ENCODE peak calls at places on chromosomes 7 and 10, in seven cellular contexts. R is IMR-90, F is H9, A is mesenchymal stem cell, D is mesendoderm, B is H1, V is trophoblast cell. O is an unnamed sample.

GRCh38 chr10:130236711-130237110 is 100.5 kb downstream of the GLRX3 start:
- DNase-seq in V (no peak), F (no peak), B (no peak), R (no peak), A (no peak), D (no peak), O (no peak)

GRCh38 chr10:5603091-5603847 is 63.1 kb downstream of the ASB13 start:
- DNase-seq in V (no peak), F (no peak), B (no peak), R (no peak), A (no peak), D (no peak), O (no peak)

GRCh38 chr10:93403741-93404354 is 78.3 kb downstream of the MYOF start:
- DNase-seq in B (no peak), V (peak; percentile 41), F (no peak), R (no peak), A (no peak), D (no peak), O (no peak)

GRCh38 chr7:27221201-27221797 is 21.3 kb upstream of the EVX1 start:
- DNase-seq in V (no peak), B (no peak), R (no peak), D (no peak), F (no peak), A (no peak), O (no peak)

GRCh38 chr10:5094265-5095205 is at the start of gene AKR1C3:
- DNase-seq in F (peak; percentile 60), V (peak; percentile 31), D (peak; percentile 84), A (peak; percentile 77), R (peak; percentile 65), B (peak; percentile 27), O (no peak)

GRCh38 chr7:99737726-99738125 is 2.7 kb upstream of the CYP3A7 start:
- DNase-seq in V (peak; percentile 6), A (peak; percentile 11), D (no peak), R (no peak), B (no peak), F (no peak), O (no peak)

GRCh38 chr7:67413670-67414069 is 417.0 kb downstream of the TYW1 start:
- DNase-seq in B (no peak), D (no peak), R (no peak), F (peak; percentile 43), V (no peak), A (no peak), O (no peak)

GRCh38 chr7:19557726-19558470 is 150.9 kb downstream of the POLR1F start:
- DNase-seq in F (no peak), D (no peak), R (no peak), B (no peak), A (no peak), V (no peak), O (no peak)

GRCh38 chr10:125149278-125150047 is 10.9 kb downstream of the CTBP2 start:
- DNase-seq in B (no peak), A (peak; percentile 81), R (peak; percentile 87), F (peak; percentile 50), D (no peak), V (no peak), O (no peak)

GRCh38 chr10:132588301-132589013 is 50.9 kb downstream of the INPP5A start:
- DNase-seq in V (peak; percentile 19), A (peak; percentile 68), R (no peak), D (no peak), B (no peak), F (no peak), O (no peak)

GRCh38 chr10:70169661-70170364 is 501 bp downstream of the SAR1A start:
- DNase-seq in B (no peak), D (peak; percentile 15), V (peak; percentile 37), R (no peak), F (no peak), A (peak; percentile 45), O (peak; percentile 50)

GRCh38 chr7:774161-775109 is 47.4 kb upstream of the PRKAR1B start:
- DNase-seq in F (peak; percentile 81), R (peak; percentile 20), A (peak; percentile 43), V (peak; percentile 60), B (peak; percentile 27), D (peak; percentile 60), O (peak; percentile 51)

GRCh38 chr7:131581241-131582157 is 25.1 kb upstream of the PODXL start:
- DNase-seq in B (no peak), D (no peak), F (peak; percentile 42), V (no peak), R (no peak), A (no peak), O (no peak)

GRCh38 chr10:55500931-55501559 is 700.0 kb upstream of the PCDH15 start:
- DNase-seq in V (peak; percentile 19), D (peak; percentile 82), B (peak; percentile 5), F (peak; percentile 68), R (no peak), A (peak; percentile 50), O (peak; percentile 37)

GRCh38 chr10:13087986-13088618 is 11.9 kb upstream of the OPTN start:
- DNase-seq in A (peak; percentile 89), R (peak; percentile 90), D (no peak), B (no peak), V (no peak), F (no peak), O (no peak)

GRCh38 chr10:71285180-71285545 is 33.9 kb upstream of the SLC29A3 start:
- DNase-seq in D (peak; percentile 60), R (peak; percentile 29), B (no peak), V (peak; percentile 58), A (peak; percentile 50), F (peak; percentile 79), O (peak; percentile 61)

GRCh38 chr10:11357361-11357760 is 254.1 kb downstream of the USP6NL start:
- DNase-seq in V (no peak), B (no peak), A (no peak), F (no peak), D (no peak), R (no peak), O (no peak)

DNA sequence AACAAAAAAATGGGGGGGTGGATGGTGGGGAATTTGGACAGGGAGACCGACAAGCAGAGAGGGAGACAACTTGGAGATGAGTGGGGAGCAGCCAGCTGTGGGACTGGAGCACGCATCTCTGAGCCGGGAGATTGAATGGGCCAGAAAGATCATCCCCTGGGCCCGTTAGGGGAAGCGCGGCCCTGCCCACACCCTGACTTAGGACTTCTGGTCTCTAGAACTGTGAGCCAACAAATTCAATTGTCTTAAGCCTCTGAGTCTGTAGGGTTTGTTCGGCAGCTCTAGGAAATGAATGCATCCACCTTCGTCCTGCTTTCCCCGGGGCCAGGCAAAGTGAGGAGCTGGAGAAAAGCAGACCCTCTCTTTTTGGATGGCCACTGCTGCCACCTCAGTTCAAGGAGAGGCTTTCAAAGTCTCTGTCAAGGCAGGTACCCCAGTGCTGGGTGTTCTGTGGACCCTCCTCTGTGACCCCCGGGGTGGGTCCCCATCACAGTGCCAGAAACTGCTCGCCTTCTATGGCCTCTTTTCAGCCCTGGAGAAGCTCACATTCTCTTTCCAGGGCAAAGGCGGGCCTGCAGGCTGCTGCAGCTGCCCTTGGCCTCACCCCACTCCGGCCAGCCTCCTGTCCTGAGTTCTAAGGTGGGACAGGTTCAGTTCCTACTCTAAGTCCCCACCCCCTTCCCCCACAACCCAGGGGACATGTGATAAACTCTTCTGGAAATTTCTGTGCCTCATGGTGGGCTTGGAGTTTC is 423.2 kb downstream of the RPS24 start:
- DNase-seq in F (no peak), A (no peak), V (no peak), R (no peak), B (no peak), D (no peak), O (no peak)
- H3K4ac ChIP-seq in F (no peak overlapping the region), A (no peak overlapping the region), V (no peak overlapping the region), R (peak overlapping the region; percentile 52), B (no peak overlapping the region), D (no peak overlapping the region), O (no peak overlapping the region)

DNA sequence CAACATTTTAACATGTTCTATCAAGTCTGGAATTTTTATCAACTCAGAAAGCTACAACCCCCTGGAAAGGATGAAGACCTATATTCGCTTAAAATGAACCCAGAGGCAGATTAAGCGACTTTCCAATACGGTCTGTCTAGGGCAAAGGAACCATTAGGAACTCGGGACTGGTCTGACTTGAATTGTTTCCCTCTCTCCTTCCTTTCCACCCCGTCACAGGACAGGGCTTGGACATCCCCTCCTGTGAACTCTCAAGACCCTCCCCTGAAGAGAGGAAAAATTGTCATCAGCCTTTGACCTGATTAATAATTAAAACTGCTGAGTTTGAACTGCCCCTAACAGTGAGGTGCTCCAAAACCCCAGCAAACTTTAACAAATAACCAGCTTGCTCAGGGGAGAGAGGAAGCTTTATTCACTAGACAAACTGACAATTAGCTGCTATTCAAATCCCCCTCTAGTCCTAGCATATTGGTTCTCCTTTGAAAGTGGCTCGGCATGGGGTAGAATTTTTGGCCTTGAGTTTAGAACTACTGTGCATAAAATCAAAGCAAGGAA is 22.5 kb upstream of the SLF2 start:
- DNase-seq in R (no peak), F (peak; percentile 3), D (no peak), B (no peak), A (no peak), V (no peak), O (no peak)
- H4K8ac ChIP-seq in R (peak overlapping the region; percentile 91), F (no peak overlapping the region), D (no peak overlapping the region), B (no peak overlapping the region), A (peak overlapping the region; percentile 69), V (no peak overlapping the region), O (no peak overlapping the region)

DNA sequence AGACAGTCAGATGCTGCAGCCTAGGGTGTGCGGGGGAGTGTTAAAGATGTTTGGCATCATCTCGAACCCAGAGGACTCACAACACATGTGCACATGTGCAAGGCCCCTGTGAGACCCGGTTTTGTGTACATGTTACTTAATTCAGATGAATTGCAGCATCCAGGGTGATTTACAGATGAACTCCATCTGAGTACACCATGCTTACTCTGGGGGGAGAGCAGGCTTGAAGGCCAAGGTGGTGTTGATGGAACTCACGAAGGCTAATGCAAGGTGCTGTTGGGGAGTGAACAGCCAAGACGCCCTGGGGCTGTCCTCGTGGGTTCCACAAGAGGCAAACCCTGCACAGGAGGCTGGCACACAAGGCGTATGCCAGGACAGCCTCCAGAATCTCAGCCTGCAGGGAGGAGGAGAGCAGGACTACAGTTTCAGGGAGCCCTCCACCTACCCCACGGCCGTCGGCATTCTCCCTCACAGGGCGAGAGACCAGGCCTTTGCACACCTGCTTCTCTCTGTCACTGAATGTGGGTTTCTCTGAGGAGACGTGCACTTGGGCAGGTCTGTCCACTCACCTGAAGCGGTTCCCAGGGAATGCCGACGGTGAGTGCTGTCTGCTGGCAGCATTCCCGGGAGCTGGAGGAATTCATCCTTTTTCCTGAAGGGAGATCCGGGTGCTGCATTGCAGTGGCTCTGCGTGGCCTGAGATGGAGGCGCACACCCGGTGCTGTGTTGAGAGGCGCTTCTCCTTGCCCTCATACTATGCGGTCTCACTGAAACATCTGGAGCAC is 178.5 kb upstream of the RNF32 start:
- DNase-seq in F (no peak), R (no peak), D (no peak), B (no peak), A (no peak), V (no peak), O (no peak)
- H3K27ac ChIP-seq in F (no peak overlapping the region), R (no peak overlapping the region), D (no peak overlapping the region), B (no peak overlapping the region), A (no peak overlapping the region), V (no peak overlapping the region), O (no peak overlapping the region)

DNA sequence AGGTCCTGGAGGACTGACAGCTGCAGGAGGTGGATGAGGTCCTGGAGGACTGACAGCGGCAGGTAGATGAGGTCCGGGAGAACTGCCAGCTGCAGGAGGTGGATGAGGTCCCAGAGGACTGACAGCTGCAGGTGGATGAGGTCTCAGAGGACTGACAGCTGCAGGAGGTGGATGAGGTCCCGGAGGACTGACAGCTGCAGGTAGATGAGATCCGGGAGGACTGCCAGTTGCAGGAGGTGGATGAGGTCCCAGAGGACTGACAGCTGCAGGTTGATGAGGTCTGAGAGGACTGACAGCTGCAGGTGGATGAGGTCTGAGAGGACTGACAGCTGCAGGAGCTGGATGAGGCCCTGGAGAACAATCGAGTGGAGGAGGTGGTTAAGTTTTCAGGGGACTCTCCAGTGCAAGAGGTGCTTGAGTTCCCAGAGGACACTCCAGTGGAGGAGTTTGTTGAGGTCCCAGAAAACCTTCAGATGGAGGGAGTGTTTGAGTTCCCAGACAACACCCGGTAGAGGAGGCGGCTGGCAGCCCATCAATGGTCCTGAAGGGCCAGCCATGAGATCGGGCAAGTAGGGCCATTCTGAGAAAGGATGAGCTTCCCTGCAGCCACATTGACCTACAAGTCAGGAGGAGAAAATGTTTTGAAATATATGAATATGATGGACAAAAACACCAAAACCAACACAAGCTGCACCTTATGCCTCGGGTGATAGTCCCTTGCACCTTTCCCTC is 4.7 kb upstream of the EIF5AL1 start:
- DNase-seq in D (no peak), F (no peak), V (no peak), R (no peak), A (no peak), B (no peak), O (no peak)
- H3K4ac ChIP-seq in D (no peak overlapping the region), F (no peak overlapping the region), V (no peak overlapping the region), R (no peak overlapping the region), A (no peak overlapping the region), B (no peak overlapping the region), O (no peak overlapping the region)